ENCODE peak calls at places on chromosomes 7 and 10, in five cellular contexts. G, C, T, F and M are unnamed samples.

GRCh38 chr10:63935705-63936104 is 414.5 kb downstream of the REEP3 start:
- DNase-seq in G (no peak), C (no peak), T (no peak), F (peak; percentile 6), M (no peak)

GRCh38 chr7:135659159-135659837 is 3.0 kb upstream of the STMP1 start:
- DNase-seq in G (no peak), C (no peak), T (no peak), F (peak; percentile 63), M (no peak)

GRCh38 chr7:165661-166369 is 26.6 kb upstream of the FAM20C start:
- DNase-seq in G (no peak), C (no peak), T (peak; percentile 8), F (no peak), M (no peak)

GRCh38 chr10:48751730-48752129 is 67.1 kb downstream of the WDFY4 start:
- DNase-seq in G (no peak), C (no peak), T (no peak), F (no peak), M (no peak)

GRCh38 chr7:158710651-158711102 is 6.1 kb upstream of the NCAPG2 start:
- DNase-seq in G (no peak), C (no peak), T (no peak), F (peak; percentile 68), M (no peak)

GRCh38 chr7:136911362-136911761 is 42.9 kb downstream of the CHRM2 start:
- DNase-seq in G (no peak), C (no peak), T (peak; percentile 33), F (peak; percentile 5), M (no peak)

GRCh38 chr7:34165927-34166550 is 260.7 kb downstream of the BMPER start:
- DNase-seq in G (no peak), C (no peak), T (no peak), F (peak; percentile 3), M (no peak)

GRCh38 chr10:70537398-70538194 is 59.0 kb downstream of the PALD1 start:
- DNase-seq in G (no peak), C (no peak), T (no peak), F (peak; percentile 71), M (no peak)

GRCh38 chr10:125325326-125325725 is 165.0 kb upstream of the CTBP2 start:
- DNase-seq in G (no peak), C (no peak), T (no peak), F (no peak), M (no peak)

GRCh38 chr10:52566471-52567246 is 205.9 kb downstream of the MBL2 start:
- DNase-seq in G (no peak), C (no peak), T (no peak), F (no peak), M (no peak)

GRCh38 chr10:13053794-13054462 is 46.0 kb upstream of the OPTN start:
- DNase-seq in G (no peak), C (no peak), T (no peak), F (no peak), M (peak; percentile 87)

GRCh38 chr7:132464740-132465139 is 111.5 kb downstream of the PLXNA4 start:
- DNase-seq in G (no peak), C (no peak), T (peak; percentile 83), F (no peak), M (no peak)

GRCh38 chr7:105531797-105532671 is at the start of gene RINT1:
- DNase-seq in G (peak; percentile 38), C (peak; percentile 92), T (peak; percentile 93), F (peak; percentile 98), M (peak; percentile 87)
- TF ChIP-seq POLR2A in G (no peak), C (peak; percentile 92), T (no peak), F (peak; percentile 99), M (no peak)

GRCh38 chr7:47255441-47255840 is 326.5 kb downstream of the TNS3 start:
- DNase-seq in G (no peak), C (no peak), T (no peak), F (no peak), M (no peak)

GRCh38 chr7:47255007-47255406 is 326.9 kb downstream of the TNS3 start:
- DNase-seq in G (no peak), C (no peak), T (no peak), F (no peak), M (no peak)

GRCh38 chr7:47253650-47254080 is 328.2 kb downstream of the TNS3 start:
- DNase-seq in G (no peak), C (no peak), T (peak; percentile 57), F (peak; percentile 38), M (peak; percentile 25)

GRCh38 chr7:47252706-47253105 is 329.2 kb downstream of the TNS3 start:
- DNase-seq in G (no peak), C (no peak), T (no peak), F (no peak), M (no peak)

GRCh38 chr7:47254081-47255006 is 327.6 kb downstream of the TNS3 start:
- DNase-seq in G (no peak), C (peak; percentile 86), T (peak; percentile 89), F (peak; percentile 69), M (peak; percentile 86)
- TF ChIP-seq CTCF in G (peak; percentile 94), C (peak; percentile 99), T (peak; percentile 99), F (peak; percentile 73), M (peak; percentile 94)

DNA sequence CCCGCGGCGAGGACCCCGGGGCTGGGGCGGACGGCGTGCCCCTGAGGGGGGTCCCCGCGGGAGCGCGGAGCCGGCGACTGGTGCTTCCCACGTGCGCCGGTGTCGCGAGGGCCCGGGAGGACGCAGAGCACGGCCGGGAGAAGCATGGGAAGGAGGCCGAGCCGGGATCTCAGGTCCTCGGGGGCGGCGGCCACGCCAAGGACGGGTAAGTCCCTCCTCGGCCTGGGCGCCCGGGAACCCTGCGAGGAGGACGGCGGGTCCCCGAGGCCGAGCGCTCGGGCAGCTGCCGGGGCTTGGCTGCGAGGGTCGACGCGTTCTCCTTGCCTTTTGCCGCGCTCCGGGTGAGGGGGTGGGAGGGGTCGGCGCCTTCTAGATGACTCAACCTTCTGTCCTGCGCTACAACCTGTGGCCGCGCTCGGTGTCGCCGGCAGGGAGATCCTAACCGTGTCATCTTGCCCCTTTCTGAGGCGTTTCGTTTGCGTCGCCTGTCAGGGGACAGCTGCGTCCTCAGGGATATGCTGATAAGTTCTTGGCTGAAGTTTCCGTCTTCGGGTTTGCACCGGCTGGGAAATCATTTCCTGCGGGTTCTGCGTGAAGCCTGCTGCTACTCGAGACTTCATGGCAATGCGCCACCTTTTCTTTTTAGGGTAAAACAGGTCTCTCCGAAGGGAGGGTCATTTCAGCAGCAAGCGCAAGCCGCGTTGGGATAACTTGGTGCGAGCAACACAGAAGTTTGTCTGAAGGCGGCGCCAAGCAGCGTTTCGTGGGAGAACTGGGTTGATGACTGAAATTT is 529 bp downstream of the TASOR2 start:
- DNase-seq in G (no peak), C (peak; percentile 66), T (peak; percentile 64), F (peak; percentile 88), M (peak; percentile 80)
- TF ChIP-seq POLR2A in G (no peak), C (no peak), T (no peak), F (peak; percentile 43), M (peak; percentile 21)

GRCh38 chr7:11613292-11613930 is 218.6 kb downstream of the THSD7A start:
- DNase-seq in G (no peak), C (no peak), T (no peak), F (no peak), M (peak; percentile 25)
- TF ChIP-seq CTCF in G (no peak), C (no peak), T (no peak), F (no peak), M (no peak)

GRCh38 chr10:88583584-88583957 is 453 bp upstream of the RNLS start:
- DNase-seq in G (no peak), C (no peak), T (no peak), F (no peak), M (no peak)

GRCh38 chr10:88582411-88582805 is 710 bp downstream of the RNLS start:
- DNase-seq in G (no peak), C (no peak), T (no peak), F (no peak), M (no peak)

GRCh38 chr10:88586462-88586861 is at the start of gene LIPJ:
- DNase-seq in G (no peak), C (no peak), T (no peak), F (no peak), M (no peak)

GRCh38 chr10:88582806-88583583 is at the start of gene RNLS:
- DNase-seq in G (peak; percentile 23), C (peak; percentile 81), T (peak; percentile 79), F (peak; percentile 44), M (peak; percentile 79)
- TF ChIP-seq POLR2A in G (no peak), C (peak; percentile 60), T (no peak), F (no peak), M (peak; percentile 69)

DNA sequence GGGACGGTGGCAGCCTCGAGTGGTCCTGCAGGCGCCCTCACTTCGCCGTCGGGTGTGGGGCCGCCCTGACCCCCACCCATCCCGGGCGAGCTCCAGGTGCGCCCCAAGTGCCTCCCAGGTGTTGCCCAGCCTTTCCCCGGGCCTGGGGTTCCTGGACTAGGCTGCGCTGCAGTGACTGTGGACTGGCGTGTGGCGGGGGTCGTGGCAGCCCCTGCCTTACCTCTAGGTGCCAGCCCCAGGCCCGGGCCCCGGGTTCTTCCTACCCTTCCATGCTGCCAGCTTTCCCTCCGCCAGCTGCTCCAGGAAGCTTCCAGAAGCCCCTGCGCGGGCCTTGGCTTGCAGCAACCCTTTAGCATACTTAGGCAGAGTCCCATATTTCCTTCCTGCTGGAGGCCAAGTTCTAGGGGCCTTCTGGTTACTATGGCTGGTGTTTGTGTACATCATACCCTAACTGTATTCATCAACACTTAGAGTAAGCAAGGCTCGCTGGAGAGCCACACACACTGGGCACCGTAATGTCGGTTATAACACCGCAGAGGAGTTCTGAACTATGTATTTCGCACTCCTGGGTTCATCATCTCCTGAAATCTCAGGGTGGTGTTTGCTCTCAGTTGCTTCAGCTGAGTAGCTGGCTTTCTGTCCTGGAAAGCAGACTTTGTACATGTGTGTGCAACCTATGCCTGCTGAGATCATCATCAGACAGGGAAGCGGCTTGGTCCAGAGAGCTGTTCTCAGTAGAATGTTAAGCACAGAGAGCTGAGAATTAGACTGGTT is 492 bp downstream of the MGMT start:
- DNase-seq in G (no peak), C (peak; percentile 81), T (no peak), F (no peak), M (peak; percentile 5)
- TF ChIP-seq CTCF in G (no peak), C (no peak), T (no peak), F (no peak), M (no peak)